ENCODE peak calls at places on chromosomes 2 and 18, in eight cellular contexts. L is BJ; H is omental fat pad; K is chondrocyte; R is NB4; X is CD4-positive, alpha-beta T cell; N is adrenal gland; M is stomach. C is an unnamed sample.

GRCh38 chr2:181399046-181399445 is 58.1 kb upstream of the ITGA4 start:
- DNase-seq in X (no peak), M (no peak), L (no peak), H (no peak), R (no peak), N (no peak), K (no peak), C (no peak)

GRCh38 chr2:144083211-144083610 is 436.7 kb downstream of the ZEB2 start:
- DNase-seq in L (no peak), M (no peak), N (peak; percentile 16), R (no peak), X (no peak), K (no peak), H (no peak), C (no peak)

GRCh38 chr2:149924028-149924427 is 336.5 kb upstream of the MMADHC start:
- DNase-seq in K (no peak), L (no peak), M (no peak), H (no peak), X (no peak), N (no peak), R (no peak), C (no peak)

GRCh38 chr2:55364189-55365055 is 55.2 kb downstream of the CCDC88A start:
- DNase-seq in L (peak; percentile 92), R (no peak), M (peak; percentile 34), N (peak; percentile 80), H (no peak), K (no peak), X (no peak), C (no peak)

GRCh38 chr2:117980783-117981676 is 32.8 kb downstream of the CCDC93 start:
- DNase-seq in N (no peak), M (no peak), H (no peak), L (peak; percentile 96), X (no peak), R (peak; percentile 29), K (no peak), C (no peak)

GRCh38 chr2:235004289-235004903 is 52.6 kb downstream of the SH3BP4 start:
- DNase-seq in H (no peak), K (no peak), L (no peak), R (no peak), M (no peak), X (no peak), N (no peak), C (no peak)

GRCh38 chr2:101135412-101136296 is 15.5 kb downstream of the TBC1D8 start:
- DNase-seq in X (no peak), R (no peak), K (no peak), H (no peak), L (no peak), M (peak; percentile 58), N (no peak), C (no peak)

GRCh38 chr2:233814436-233814835 is 36.3 kb downstream of the MROH2A start:
- DNase-seq in N (no peak), M (no peak), X (no peak), R (no peak), H (no peak), L (no peak), K (peak; percentile 63), C (no peak)

GRCh38 chr2:120765911-120766757 is 30.5 kb downstream of the GLI2 start:
- DNase-seq in H (no peak), N (peak; percentile 52), L (peak; percentile 78), M (peak; percentile 51), K (peak; percentile 94), R (no peak), X (no peak), C (no peak)

GRCh38 chr18:54717673-54718435 is 110.4 kb upstream of the RAB27B start:
- DNase-seq in N (no peak), K (no peak), L (no peak), R (peak; percentile 92), X (peak; percentile 29), M (peak; percentile 65), H (no peak), C (no peak)

GRCh38 chr2:225670111-225670974 is 270.8 kb downstream of the NYAP2 start:
- DNase-seq in K (no peak), N (no peak), X (no peak), L (peak; percentile 52), M (no peak), H (no peak), R (peak; percentile 59), C (no peak)

GRCh38 chr2:3289971-3290370 is 87.6 kb downstream of the EIPR1 start:
- DNase-seq in X (no peak), M (peak; percentile 10), K (no peak), R (no peak), N (no peak), L (no peak), H (no peak), C (no peak)

GRCh38 chr2:120421830-120422175 is 75.9 kb downstream of the INHBB start:
- DNase-seq in X (no peak), K (no peak), R (no peak), M (peak; percentile 25), N (peak; percentile 3), H (no peak), L (no peak), C (no peak)

GRCh38 chr2:159710601-159711180 is 1.6 kb upstream of the MARCHF7 start:
- DNase-seq in K (no peak), X (no peak), R (no peak), L (no peak), H (no peak), M (no peak), N (no peak), C (no peak)

GRCh38 chr2:25375371-25375988 is 33.8 kb upstream of the DNMT3A start:
- DNase-seq in R (no peak), N (no peak), K (peak; percentile 63), M (peak; percentile 18), H (no peak), L (no peak), X (no peak), C (no peak)

GRCh38 chr2:105917216-105917615 is 172.5 kb downstream of the NCK2 start:
- DNase-seq in R (peak; percentile 79), M (no peak), L (no peak), N (no peak), H (no peak), X (no peak), K (no peak), C (no peak)

GRCh38 chr2:10647451-10647850 is 42.3 kb downstream of the NOL10 start:
- DNase-seq in K (no peak), X (no peak), N (no peak), M (no peak), R (no peak), H (no peak), L (no peak), C (no peak)

GRCh38 chr2:232013701-232014353 is 52.3 kb downstream of the DIS3L2 start:
- DNase-seq in X (no peak), M (no peak), K (no peak), H (no peak), R (peak; percentile 16), L (peak; percentile 85), N (no peak), C (no peak)

GRCh38 chr2:215654177-215654850 is 218.4 kb upstream of the FN1 start:
- DNase-seq in K (no peak), X (no peak), R (no peak), H (no peak), M (no peak), L (peak; percentile 47), N (no peak), C (no peak)

GRCh38 chr2:63055510-63056308 is 5.1 kb downstream of the OTX1 start:
- DNase-seq in M (no peak), N (no peak), K (no peak), X (no peak), R (no peak), L (no peak), H (no peak), C (no peak)

GRCh38 chr2:239363946-239364637 is 36.7 kb downstream of the HDAC4 start:
- DNase-seq in R (peak; percentile 83), H (no peak), N (no peak), L (no peak), M (no peak), X (peak; percentile 54), K (peak; percentile 50), C (no peak)

GRCh38 chr2:240304746-240305161 is 130.7 kb upstream of the GPC1 start:
- DNase-seq in M (no peak), X (no peak), L (no peak), K (peak; percentile 72), N (no peak), H (no peak), R (no peak), C (peak; percentile 36)

GRCh38 chr2:79874015-79874414 is 361.2 kb downstream of the CTNNA2 start:
- DNase-seq in M (no peak), H (no peak), L (no peak), N (no peak), R (no peak), X (no peak), K (no peak), C (no peak)

GRCh38 chr2:79876430-79876829 is 363.6 kb downstream of the CTNNA2 start:
- DNase-seq in M (no peak), H (no peak), X (no peak), R (peak; percentile 28), K (no peak), N (no peak), L (no peak), C (no peak)
- TF ChIP-seq CTCF in M (no peak), H (no peak), X (no peak), R (peak; percentile 49), K (peak; percentile 77), N (no peak), L (peak; percentile 48), C (peak; percentile 22)

GRCh38 chr18:73943763-73944162 is 203.9 kb downstream of the FBXO15 start:
- DNase-seq in R (no peak), X (no peak), M (no peak), K (no peak), L (no peak), H (no peak), N (no peak), C (no peak)
- TF ChIP-seq CTCF in R (no peak), X (no peak), M (no peak), K (no peak), L (no peak), H (no peak), N (no peak), C (no peak)

GRCh38 chr2:241507430-241508239 is 749 bp downstream of the STK25 start:
- DNase-seq in K (peak; percentile 94), N (peak; percentile 64), L (no peak), M (peak; percentile 47), X (no peak), R (peak; percentile 68), H (no peak), C (peak; percentile 74)

GRCh38 chr2:241509408-241509784 is 1.0 kb upstream of the STK25 start:
- DNase-seq in X (no peak), H (no peak), L (no peak), K (no peak), R (no peak), N (no peak), M (no peak), C (no peak)

GRCh38 chr2:241506793-241507429 is 1.5 kb downstream of the STK25 start:
- DNase-seq in L (no peak), X (no peak), K (no peak), M (no peak), N (no peak), H (no peak), R (no peak), C (no peak)

GRCh38 chr2:241508240-241508509 is 209 bp downstream of the STK25 start:
- DNase-seq in N (no peak), H (no peak), K (no peak), R (no peak), M (no peak), X (no peak), L (no peak), C (peak; percentile 48)

GRCh38 chr2:241508510-241509407 is at the start of gene STK25:
- DNase-seq in H (peak; percentile 72), N (peak; percentile 98), K (peak; percentile 100), M (peak; percentile 98), R (peak; percentile 99), L (peak; percentile 88), X (peak; percentile 95), C (peak; percentile 96)
- TF ChIP-seq CTCF in H (no peak), N (no peak), K (no peak), M (no peak), R (no peak), L (no peak), X (no peak), C (no peak)

GRCh38 chr2:36333350-36334012 is 22.1 kb upstream of the CRIM1 start:
- DNase-seq in R (peak; percentile 14), L (no peak), K (no peak), N (no peak), X (no peak), M (no peak), H (no peak), C (no peak)
- TF ChIP-seq CTCF in R (peak; percentile 7), L (no peak), K (no peak), N (no peak), X (peak; percentile 18), M (no peak), H (no peak), C (no peak)